ENCODE peak calls at places on chromosomes 5 and 9, in seven cellular contexts. L is heart right ventricle, T is psoas muscle, F is tibial nerve, K is tibial artery, N is transverse colon, C is esophagus squamous epithelium. D is an unnamed sample.
A peak's percentile ranks its signal among the peaks of the same experiment; 100 is the strongest.

GRCh38 chr9:121296213-121297127 is 28.5 kb downstream of the GSN start:
- DNase-seq in L (no peak), T (peak; percentile 44), F (peak; percentile 3), K (no peak), N (no peak), C (no peak), D (no peak)

GRCh38 chr9:120107138-120107537 is 472.8 kb downstream of the CDK5RAP2 start:
- DNase-seq in L (no peak), T (no peak), F (no peak), K (no peak), N (no peak), C (no peak), D (no peak)

GRCh38 chr5:102762095-102762534 is 7.0 kb downstream of the PAM start:
- DNase-seq in L (no peak), T (no peak), F (no peak), K (no peak), N (no peak), C (no peak), D (no peak)

GRCh38 chr5:103598997-103599556 is 36.5 kb upstream of the NUDT12 start:
- DNase-seq in L (no peak), T (no peak), F (no peak), K (no peak), N (no peak), C (no peak), D (no peak)

GRCh38 chr9:7212101-7212500 is 454.3 kb downstream of the KDM4C start:
- DNase-seq in L (no peak), T (no peak), F (no peak), K (no peak), N (no peak), C (no peak), D (no peak)

GRCh38 chr9:132977626-132978450 is 656 bp upstream of the GFI1B start:
- DNase-seq in L (peak; percentile 60), T (peak; percentile 70), F (no peak), K (peak; percentile 39), N (peak; percentile 81), C (no peak), D (peak; percentile 71)

GRCh38 chr5:178577376-178577839 is 12.8 kb downstream of the COL23A1 start:
- DNase-seq in L (no peak), T (no peak), F (no peak), K (no peak), N (no peak), C (no peak), D (no peak)

GRCh38 chr9:106203832-106204516 is 509.6 kb downstream of the TMEM38B start:
- DNase-seq in L (no peak), T (no peak), F (no peak), K (no peak), N (peak; percentile 53), C (no peak), D (no peak)

GRCh38 chr9:104774831-104775573 is 11.1 kb downstream of the NIPSNAP3B start:
- DNase-seq in L (no peak), T (no peak), F (no peak), K (no peak), N (no peak), C (no peak), D (no peak)

DNA sequence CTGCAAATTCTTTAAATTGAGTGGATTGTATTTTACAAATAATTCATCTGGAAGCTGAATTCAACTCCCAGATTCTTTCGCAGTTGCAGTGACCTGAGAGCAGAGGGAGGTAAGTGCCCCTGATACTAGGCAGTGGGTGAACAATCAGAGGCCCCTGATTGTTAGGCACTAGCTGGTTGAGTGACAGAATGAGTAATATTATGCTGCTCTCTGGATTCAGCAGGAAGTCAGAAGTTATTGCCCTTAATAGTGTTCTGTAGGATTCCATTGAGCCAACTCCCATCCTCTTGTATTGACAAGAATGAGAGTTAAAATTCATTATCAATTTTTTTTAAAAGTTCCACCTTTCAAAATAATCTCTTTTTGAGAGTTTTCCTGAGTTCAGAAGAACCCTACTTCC is 301.3 kb downstream of the DTWD2 start:
- DNase-seq in L (no peak), T (no peak), F (no peak), K (no peak), N (no peak), C (no peak), D (no peak)
- H3K4me1 ChIP-seq in L (no peaks in the 10 kb centered on the region), T (no peaks in the 10 kb centered on the region), F (no peaks in the 10 kb centered on the region), K (no peaks in the 10 kb centered on the region), N (no peaks in the 10 kb centered on the region), C (no peaks in the 10 kb centered on the region), D (no peaks in the 10 kb centered on the region)

GRCh38 chr9:135648494-135649410 is 9.4 kb upstream of the GLT6D1 start:
- DNase-seq in L (no peak), T (no peak), F (no peak), K (no peak), N (no peak), C (no peak), D (no peak)
- H3K9me3 ChIP-seq in L (peaks cover 50% of the 10 kb centered on the region), T (peaks cover 15% of the 10 kb centered on the region), F (no peaks in the 10 kb centered on the region), K (peaks cover 31% of the 10 kb centered on the region), N (peaks cover 37% of the 10 kb centered on the region), C (no peaks in the 10 kb centered on the region), D (peaks cover 43% of the 10 kb centered on the region)

DNA sequence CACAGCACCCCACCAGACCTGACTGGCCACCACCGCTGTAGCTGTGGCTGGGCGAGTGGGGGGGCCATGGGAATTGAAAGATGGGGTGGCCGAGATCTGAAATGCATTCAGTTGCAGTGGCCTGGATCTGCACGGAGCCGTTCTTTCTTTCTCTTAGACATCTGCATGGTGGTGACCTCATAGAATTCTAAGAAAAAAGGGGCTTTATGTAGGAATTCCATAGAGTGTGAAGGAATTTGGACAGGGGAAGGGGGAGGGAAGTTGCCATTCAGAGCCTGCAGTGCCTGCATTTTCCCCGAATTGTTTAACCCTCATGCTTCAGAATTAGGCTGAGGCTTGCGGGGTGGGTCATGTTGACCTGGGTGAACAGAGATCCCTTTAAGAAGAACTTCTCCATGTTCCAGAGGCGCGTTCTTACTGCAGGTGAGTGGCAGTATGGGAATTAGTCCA is 4.9 kb downstream of the NEK6 start:
- DNase-seq in L (no peak), T (no peak), F (no peak), K (no peak), N (no peak), C (no peak), D (no peak)
- H3K4me1 ChIP-seq in L (peaks cover 42% of the 10 kb centered on the region), T (peaks cover 42% of the 10 kb centered on the region), F (no peaks in the 10 kb centered on the region), K (peaks cover 72% of the 10 kb centered on the region), N (peaks cover 62% of the 10 kb centered on the region), C (peaks cover 65% of the 10 kb centered on the region), D (peaks cover 82% of the 10 kb centered on the region)

DNA sequence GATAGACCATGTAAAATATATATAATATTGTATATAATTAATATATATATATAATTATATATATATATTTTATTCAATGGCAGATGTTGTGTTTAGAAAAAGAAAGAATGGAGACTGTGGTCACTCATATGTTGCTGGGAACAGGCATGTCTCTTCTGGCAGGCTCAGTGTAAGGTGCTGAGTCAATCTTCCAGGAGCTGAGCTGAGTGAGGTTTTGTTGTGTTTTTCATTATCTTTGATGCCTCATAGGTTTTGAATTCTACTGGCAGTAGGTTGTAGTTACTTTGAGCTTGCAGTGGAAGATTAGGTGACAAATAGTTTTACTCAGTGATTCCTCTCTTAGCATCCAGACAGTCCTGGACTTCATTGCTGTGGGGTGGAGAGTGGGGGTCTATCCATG is 561.3 kb downstream of the IRX1 start:
- DNase-seq in L (no peak), T (no peak), F (no peak), K (no peak), N (no peak), C (no peak), D (no peak)
- H3K9me3 ChIP-seq in L (peaks cover 10% of the 10 kb centered on the region), T (no peaks in the 10 kb centered on the region), F (no peaks in the 10 kb centered on the region), K (no peaks in the 10 kb centered on the region), N (no peaks in the 10 kb centered on the region), C (no peaks in the 10 kb centered on the region), D (no peaks in the 10 kb centered on the region)

GRCh38 chr5:143080407-143080806 is 310.2 kb downstream of the ARHGAP26 start:
- DNase-seq in L (no peak), T (no peak), F (no peak), K (no peak), N (peak; percentile 47), C (no peak), D (no peak)

GRCh38 chr5:143078971-143079370 is 308.8 kb downstream of the ARHGAP26 start:
- DNase-seq in L (no peak), T (no peak), F (no peak), K (no peak), N (no peak), C (no peak), D (no peak)

GRCh38 chr5:143078321-143078720 is 308.1 kb downstream of the ARHGAP26 start:
- DNase-seq in L (no peak), T (no peak), F (no peak), K (no peak), N (no peak), C (no peak), D (no peak)

GRCh38 chr5:143074414-143074996 is 304.3 kb downstream of the ARHGAP26 start:
- DNase-seq in L (no peak), T (no peak), F (no peak), K (no peak), N (no peak), C (no peak), D (no peak)

DNA sequence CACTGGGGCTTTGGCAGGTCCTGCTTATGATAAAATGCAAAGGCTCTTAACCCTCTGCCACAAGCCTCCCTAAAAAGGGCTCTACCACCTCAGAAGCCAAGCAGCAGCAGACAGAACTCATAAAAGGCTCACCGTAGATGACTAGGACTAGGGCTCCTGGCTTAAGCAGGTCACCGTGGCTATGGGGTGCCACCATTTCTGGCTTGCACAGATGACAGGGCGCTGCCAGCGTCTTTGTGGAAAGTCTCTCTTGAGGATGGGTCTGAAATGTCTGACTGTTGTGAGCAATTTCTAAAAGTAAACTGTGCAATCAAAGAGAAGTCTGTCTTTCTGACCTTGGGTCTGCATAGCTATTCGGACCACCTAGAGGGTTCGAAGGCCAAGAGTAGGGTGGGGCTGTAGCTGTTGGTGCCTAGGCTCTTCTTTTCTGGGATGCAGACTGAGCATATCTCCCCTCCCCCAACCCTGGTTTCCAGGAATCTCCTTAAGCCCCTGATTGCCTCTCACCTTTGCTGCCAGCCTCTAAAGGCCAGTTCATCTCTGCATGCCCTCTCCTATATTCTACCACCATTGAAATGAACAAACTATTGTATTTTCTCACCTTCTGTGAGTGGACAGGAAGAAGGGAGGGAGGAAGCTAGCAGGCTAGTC is 307.4 kb downstream of the ARHGAP26 start:
- DNase-seq in L (no peak), T (no peak), F (no peak), K (no peak), N (no peak), C (no peak), D (no peak)
- H3K4me1 ChIP-seq in L (peaks cover 5% of the 10 kb centered on the region), T (peaks cover 9% of the 10 kb centered on the region), F (no peaks in the 10 kb centered on the region), K (no peaks in the 10 kb centered on the region), N (peaks cover 10% of the 10 kb centered on the region), C (no peaks in the 10 kb centered on the region), D (no peaks in the 10 kb centered on the region)

DNA sequence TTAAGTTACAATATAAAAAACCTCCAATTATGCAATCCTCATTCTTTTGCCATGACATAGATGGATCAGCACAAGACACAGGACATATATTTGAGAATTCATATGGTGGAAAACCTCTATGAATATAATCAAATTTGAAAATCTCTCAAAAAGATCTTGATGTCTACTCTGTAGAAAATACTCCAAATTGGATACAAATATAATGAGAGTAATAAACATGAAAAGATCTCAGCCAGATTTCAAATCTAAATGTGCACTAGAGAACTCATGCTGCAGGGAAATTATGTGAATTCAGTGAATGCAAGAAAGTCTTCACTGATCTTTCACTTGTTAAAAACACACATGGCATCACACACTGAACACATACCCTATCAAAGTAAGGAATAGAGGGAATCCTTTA is 13.8 kb downstream of the PCDHB15 start:
- DNase-seq in L (no peak), T (no peak), F (no peak), K (no peak), N (no peak), C (no peak), D (no peak)
- H3K9me3 ChIP-seq in L (peaks cover 100% of the 10 kb centered on the region), T (peaks cover 95% of the 10 kb centered on the region), F (peaks cover 4% of the 10 kb centered on the region), K (peaks cover 99% of the 10 kb centered on the region), N (peaks cover 99% of the 10 kb centered on the region), C (peaks cover 11% of the 10 kb centered on the region), D (peaks cover 100% of the 10 kb centered on the region)

GRCh38 chr5:150497274-150497988 is 10.5 kb upstream of the NDST1 start:
- DNase-seq in L (peak; percentile 58), T (peak; percentile 91), F (peak; percentile 67), K (peak; percentile 83), N (no peak), C (no peak), D (no peak)
- H3K4me1 ChIP-seq in L (peaks cover 72% of the 10 kb centered on the region), T (peaks cover 67% of the 10 kb centered on the region), F (no peaks in the 10 kb centered on the region), K (peaks cover 69% of the 10 kb centered on the region), N (peaks cover 44% of the 10 kb centered on the region), C (peaks cover 80% of the 10 kb centered on the region), D (peaks cover 64% of the 10 kb centered on the region)